ENCODE peak calls at places on chromosomes 12 and 14, in seven cellular contexts. O, B, Z, S, L, W and V are unnamed samples.

GRCh38 chr14:93375673-93376156 is 28.7 kb downstream of the COX8C start:
- DNase-seq in L (no peak), W (no peak), Z (no peak), S (no peak), O (no peak), B (no peak), V (no peak)

GRCh38 chr14:61388976-61389576 is 67.7 kb downstream of the PRKCH start:
- DNase-seq in W (no peak), B (peak), O (no peak), S (no peak), Z (no peak), L (no peak), V (no peak)

GRCh38 chr12:132776816-132777568 is 15.4 kb upstream of the ANKLE2 start:
- DNase-seq in L (no peak), B (no peak), O (peak), S (peak), W (no peak), Z (peak), V (no peak)

GRCh38 chr14:105876829-105877228 is 350.4 kb downstream of the TMEM121 start:
- DNase-seq in Z (no peak), L (no peak), S (no peak), O (no peak), B (no peak), W (no peak), V (no peak)

GRCh38 chr14:72638021-72638420 is 255.9 kb downstream of the DPF3 start:
- DNase-seq in L (no peak), B (no peak), S (peak), O (peak), W (no peak), Z (no peak), V (no peak)

GRCh38 chr14:73723799-73724621 is 9.8 kb upstream of the PNMA1 start:
- DNase-seq in L (peak), Z (no peak), W (peak), O (peak), S (peak), B (peak), V (no peak)

GRCh38 chr12:26274441-26275312 is 79.3 kb downstream of the SSPN start:
- DNase-seq in W (peak), B (peak), O (peak), Z (peak), S (peak), L (peak), V (no peak)

GRCh38 chr14:34713681-34714319 is 593 bp downstream of the CFL2 start:
- DNase-seq in O (peak), W (peak), S (peak), L (no peak), B (peak), Z (no peak), V (peak)

GRCh38 chr12:104683831-104684503 is 227.2 kb downstream of the CHST11 start:
- DNase-seq in Z (no peak), B (no peak), O (no peak), S (no peak), L (no peak), W (no peak), V (no peak)

GRCh38 chr14:105888784-105889665 is 362.6 kb downstream of the TMEM121 start:
- DNase-seq in O (peak), S (no peak), W (peak), Z (no peak), L (no peak), B (no peak), V (no peak)

GRCh38 chr14:75389679-75390078 is 38.1 kb upstream of the JDP2 start:
- DNase-seq in S (peak), L (no peak), W (no peak), O (no peak), B (no peak), Z (no peak), V (no peak)

DNA sequence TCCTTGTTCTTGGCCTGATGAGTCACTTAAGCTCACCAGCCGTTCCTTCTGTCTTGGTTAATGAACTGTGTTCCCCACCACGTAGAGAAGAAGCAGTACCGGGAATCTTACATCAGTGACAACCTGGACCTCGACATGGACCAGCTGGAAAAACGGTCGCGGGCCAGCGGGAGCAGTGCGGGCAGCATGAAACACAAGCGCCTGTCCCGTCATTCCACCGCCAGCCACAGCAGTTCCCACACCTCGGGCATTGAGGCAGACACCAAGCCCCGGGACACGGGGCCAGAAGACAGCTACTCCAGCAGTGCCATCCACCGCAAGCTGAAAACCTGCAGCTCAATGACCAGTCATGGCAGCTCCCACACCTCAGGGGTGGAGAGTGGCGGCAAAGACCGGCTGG is 68.3 kb downstream of the FRMD6 start:
- DNase-seq in Z (no peak), L (no peak), W (no peak), S (no peak), B (no peak), O (no peak), V (no peak)
- H3K27ac ChIP-seq in Z (no peak), L (no peak), W (no peak), S (no peak), B (no peak), O (no peak), V (no peak)

DNA sequence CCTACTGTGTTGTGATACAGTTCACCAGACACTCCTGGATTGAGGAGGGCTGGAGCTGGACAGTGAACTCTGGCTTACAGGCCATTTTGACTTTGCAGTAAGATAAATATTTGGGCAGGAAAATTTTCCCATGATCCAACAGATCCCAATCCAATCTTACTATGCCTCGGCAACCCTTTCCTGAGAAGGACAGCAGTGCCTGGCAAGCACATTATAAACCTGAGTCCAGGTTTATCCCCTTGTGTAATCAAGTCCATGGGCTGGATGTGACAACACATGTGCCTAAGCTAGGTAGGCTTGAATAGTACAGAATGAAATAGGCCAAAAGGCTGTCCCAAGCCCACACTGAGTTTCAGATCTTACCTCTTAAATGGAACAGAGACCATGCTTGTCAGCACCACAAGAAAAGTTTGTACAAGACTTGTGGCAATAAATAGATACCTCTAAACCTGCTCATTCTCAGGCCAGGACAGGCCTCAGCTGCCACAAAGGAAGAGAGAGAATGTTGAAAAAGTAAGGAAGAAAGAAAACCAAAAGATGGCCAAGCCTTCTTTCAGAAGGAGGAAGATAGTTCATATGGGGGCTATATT is 34.9 kb downstream of the CREBL2 start:
- DNase-seq in S (no peak), B (no peak), L (no peak), W (no peak), Z (no peak), O (no peak), V (no peak)
- H3K27ac ChIP-seq in S (peak), B (no peak), L (no peak), W (no peak), Z (no peak), O (peak), V (no peak)

GRCh38 chr14:22333408-22334274 is 255.4 kb downstream of the DAD1 start:
- DNase-seq in B (no peak), W (no peak), O (peak), L (no peak), Z (no peak), S (peak), V (no peak)
- H3K27ac ChIP-seq in B (peak), W (no peak), O (no peak), L (no peak), Z (no peak), S (no peak), V (no peak)

DNA sequence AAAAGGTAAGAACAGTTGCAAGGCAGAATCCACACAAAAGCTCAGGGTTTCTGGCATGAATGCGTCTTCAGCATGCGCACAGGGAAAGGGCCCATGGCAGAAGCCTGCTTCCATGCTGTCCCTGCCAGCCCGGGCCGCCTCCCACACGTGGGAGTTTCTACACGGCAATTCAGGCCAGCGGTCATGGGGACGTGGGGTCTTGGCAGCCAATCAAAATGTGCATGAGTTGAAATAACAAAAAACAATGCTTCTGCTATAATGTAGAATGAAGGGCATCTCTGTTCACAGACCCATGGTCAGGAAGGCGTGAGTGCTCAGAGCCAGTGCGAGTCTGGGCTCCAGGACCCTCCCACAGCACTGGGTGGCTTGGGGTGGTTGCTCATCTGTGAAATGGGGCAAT is 28.6 kb downstream of the AMN start:
- DNase-seq in Z (peak), L (no peak), O (peak), B (no peak), W (no peak), S (no peak), V (peak)
- H3K27ac ChIP-seq in Z (peak), L (no peak), O (no peak), B (no peak), W (no peak), S (no peak), V (peak)

DNA sequence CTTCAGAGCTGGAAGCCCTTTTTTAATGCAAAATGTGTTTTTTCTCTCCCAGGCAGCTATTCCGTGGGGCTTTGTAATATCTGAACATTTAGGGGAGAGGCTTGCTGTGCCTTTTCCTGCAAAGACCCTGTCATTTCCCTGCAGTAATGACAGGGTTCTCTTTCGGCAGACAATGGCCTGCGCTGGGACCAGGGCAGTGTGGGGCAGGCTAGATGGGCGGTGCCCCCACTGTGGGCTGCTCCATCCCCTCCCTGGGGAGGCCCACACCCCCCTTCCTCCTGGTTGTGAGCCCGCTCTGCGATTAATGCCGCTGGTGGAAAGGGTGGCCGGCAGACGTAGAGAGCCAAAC is 31.4 kb downstream of the KIF26A start:
- DNase-seq in O (no peak), W (no peak), L (no peak), Z (no peak), S (no peak), B (no peak), V (no peak)
- H3K27ac ChIP-seq in O (no peak), W (no peak), L (no peak), Z (no peak), S (no peak), B (no peak), V (no peak)

GRCh38 chr12:46494424-46494823 is 121.9 kb upstream of the SLC38A2 start:
- DNase-seq in L (no peak), W (no peak), S (peak), O (peak), Z (no peak), B (no peak), V (no peak)
- H3K27ac ChIP-seq in L (peak), W (peak), S (peak), O (peak), Z (no peak), B (peak), V (no peak)